ENCODE peak calls at places on chromosomes 13 and 19, in nine cellular contexts. S, G, J, X, Y, I, D, C and U are unnamed samples.

GRCh38 chr19:5292843-5293606 is 47.6 kb downstream of the PTPRS start:
- DNase-seq in S (peak; percentile 88), I (no peak), X (peak; percentile 80), D (peak; percentile 80), Y (peak; percentile 51), J (peak; percentile 57), G (peak; percentile 96), C (peak; percentile 61), U (peak; percentile 70)

GRCh38 chr13:114135731-114136171 is 3.3 kb upstream of the RASA3 start:
- DNase-seq in Y (no peak), X (no peak), G (no peak), S (no peak), J (no peak), D (no peak), C (no peak), I (no peak), U (no peak)

GRCh38 chr19:36573948-36574726 is 1.0 kb upstream of the ZNF529 start:
- DNase-seq in G (no peak), X (no peak), S (peak; percentile 0), D (no peak), I (no peak), J (peak; percentile 36), C (no peak), Y (no peak), U (no peak)

GRCh38 chr13:104426435-104426834 is 1360.2 kb upstream of the SLC10A2 start:
- DNase-seq in S (no peak), C (no peak), Y (no peak), J (no peak), X (no peak), G (no peak), I (no peak), D (no peak), U (no peak)

GRCh38 chr19:45577111-45577905 is 7.3 kb downstream of the OPA3 start:
- DNase-seq in G (no peak), D (no peak), Y (peak; percentile 16), I (peak; percentile 74), X (no peak), C (no peak), S (no peak), J (peak; percentile 87), U (peak; percentile 68)

GRCh38 chr13:31786011-31786410 is 46.7 kb downstream of the RXFP2 start:
- DNase-seq in D (no peak), I (no peak), G (no peak), C (no peak), J (peak; percentile 39), X (no peak), Y (no peak), S (no peak), U (no peak)

GRCh38 chr19:57027360-57027759 is 92.4 kb upstream of the USP29 start:
- DNase-seq in D (no peak), J (no peak), C (no peak), X (no peak), G (no peak), Y (no peak), I (no peak), S (no peak), U (no peak)

GRCh38 chr13:51959773-51960172 is 51.5 kb downstream of the ATP7B start:
- DNase-seq in X (no peak), Y (no peak), C (no peak), D (no peak), G (no peak), J (no peak), I (no peak), S (no peak), U (no peak)